ENCODE peak calls at places on chromosomes 3 and 15, in eight cellular contexts. J is MM.1S, P is Panc1, S is lung, D is heart left ventricle, F is AG04450, X is left lung, O is SJCRH30. I is an unnamed sample.

GRCh38 chr3:64345351-64345750 is 120.1 kb upstream of the PRICKLE2 start:
- DNase-seq in X (no peak), O (no peak), F (peak; percentile 36), D (no peak), S (peak; percentile 45), P (no peak), J (no peak), I (no peak)

GRCh38 chr3:46276497-46277099 is 34.3 kb downstream of the CCR3 start:
- DNase-seq in S (peak; percentile 73), F (no peak), P (peak; percentile 17), D (peak; percentile 56), O (peak; percentile 5), J (peak; percentile 81), X (peak; percentile 78), I (peak; percentile 50)

GRCh38 chr15:33296856-33297255 is 13.9 kb upstream of the RYR3 start:
- DNase-seq in F (no peak), S (no peak), X (no peak), J (no peak), D (no peak), P (no peak), O (no peak), I (peak; percentile 17)

GRCh38 chr3:159319156-159319555 is 517.3 kb downstream of the MFSD1 start:
- DNase-seq in P (no peak), J (no peak), D (no peak), F (no peak), O (no peak), S (no peak), X (no peak), I (no peak)

GRCh38 chr3:149239357-149239936 is 17.8 kb upstream of the CP start:
- DNase-seq in F (no peak), P (no peak), X (no peak), J (no peak), O (no peak), D (no peak), S (no peak), I (no peak)

GRCh38 chr3:171791695-171792082 is 18.6 kb downstream of the PLD1 start:
- DNase-seq in J (no peak), O (no peak), S (no peak), P (no peak), D (no peak), X (no peak), F (no peak), I (no peak)

GRCh38 chr3:144756704-144757440 is 785.2 kb downstream of the DIPK2A start:
- DNase-seq in O (no peak), J (no peak), P (no peak), F (no peak), D (no peak), X (no peak), S (no peak), I (no peak)

GRCh38 chr15:36682091-36682490 is 102.7 kb downstream of the CDIN1 start:
- DNase-seq in J (no peak), P (no peak), O (no peak), S (no peak), F (no peak), D (no peak), X (no peak), I (no peak)

GRCh38 chr3:119380697-119381096 is 82.7 kb downstream of the TMEM39A start:
- DNase-seq in D (no peak), P (no peak), F (no peak), O (peak; percentile 38), X (no peak), J (no peak), S (no peak), I (no peak)

GRCh38 chr3:18300916-18301315 is 124.2 kb downstream of the SATB1 start:
- DNase-seq in F (no peak), S (no peak), J (no peak), O (no peak), X (no peak), P (no peak), D (no peak), I (no peak)

GRCh38 chr3:151777880-151778279 is 36.0 kb upstream of the AADAC start:
- DNase-seq in F (no peak), O (no peak), D (no peak), J (no peak), X (no peak), P (no peak), S (no peak), I (no peak)

GRCh38 chr15:59327942-59328341 is 44.7 kb downstream of the MYO1E start:
- DNase-seq in D (no peak), F (no peak), O (no peak), J (no peak), P (no peak), S (no peak), X (no peak), I (no peak)

GRCh38 chr3:157231071-157231470 is 71.1 kb upstream of the CCNL1 start:
- DNase-seq in F (no peak), S (no peak), J (no peak), O (no peak), D (no peak), P (no peak), X (no peak), I (no peak)

GRCh38 chr3:51340989-51341636 is 44.0 kb upstream of the MANF start:
- DNase-seq in P (no peak), D (no peak), O (peak; percentile 47), S (no peak), X (no peak), J (no peak), F (no peak), I (no peak)

GRCh38 chr3:140288575-140288974 is 353.6 kb downstream of the CLSTN2 start:
- DNase-seq in J (no peak), S (no peak), F (no peak), X (no peak), P (no peak), D (no peak), O (no peak), I (no peak)

GRCh38 chr3:64443553-64444331 is 218.5 kb upstream of the PRICKLE2 start:
- DNase-seq in F (no peak), X (no peak), S (no peak), P (no peak), D (no peak), O (no peak), J (no peak), I (no peak)

GRCh38 chr3:53092942-53093341 is 37.3 kb downstream of the RFT1 start:
- DNase-seq in F (no peak), P (no peak), S (no peak), O (no peak), D (no peak), J (no peak), X (no peak), I (no peak)

GRCh38 chr3:48428863-48429415 is 947 bp downstream of the PLXNB1 start:
- DNase-seq in J (no peak), O (peak; percentile 47), F (no peak), S (no peak), P (no peak), D (peak; percentile 45), X (no peak), I (peak; percentile 42)

GRCh38 chr3:15333099-15333956 is 942 bp upstream of the SH3BP5 start:
- DNase-seq in F (no peak), S (no peak), P (no peak), J (peak; percentile 12), X (no peak), D (no peak), O (no peak), I (no peak)
- H3K4me3 ChIP-seq in F (no peak overlapping the region), S (no peak overlapping the region), P (peak overlapping the region; percentile 66), J (no peak overlapping the region), X (peak overlapping the region; percentile 88), D (peak overlapping the region; percentile 91), O (peak overlapping the region; percentile 91), I (no peak overlapping the region)

DNA sequence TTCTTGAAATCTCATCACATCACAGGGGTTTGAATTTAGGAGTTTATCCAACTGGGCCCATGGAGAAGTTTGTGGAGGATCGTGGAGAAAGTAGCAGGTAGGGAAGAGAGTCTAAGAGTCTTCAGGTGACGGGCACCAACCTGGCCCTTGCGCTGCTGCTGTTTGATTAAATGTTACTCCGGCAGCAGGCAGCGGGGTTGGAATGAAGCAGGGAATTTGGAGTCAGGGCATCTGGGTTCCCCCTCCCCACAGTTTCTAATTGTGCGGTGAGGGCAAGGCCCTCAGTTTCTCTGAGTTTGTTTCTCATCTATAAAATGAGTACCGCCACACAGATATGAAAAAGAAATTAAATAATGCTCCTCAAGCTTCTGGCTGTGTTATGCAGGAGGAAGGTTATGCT is 182.9 kb upstream of the RGMA start:
- DNase-seq in S (no peak), D (no peak), J (no peak), P (no peak), F (no peak), X (no peak), O (no peak), I (no peak)
- H3K9me3 ChIP-seq in S (peaks cover 7% of the 10 kb centered on the region), D (peaks cover 16% of the 10 kb centered on the region), J (no peaks in the 10 kb centered on the region), P (no peaks in the 10 kb centered on the region), F (peaks cover 69% of the 10 kb centered on the region), X (no peaks in the 10 kb centered on the region), O (no peaks in the 10 kb centered on the region), I (no peaks in the 10 kb centered on the region)

DNA sequence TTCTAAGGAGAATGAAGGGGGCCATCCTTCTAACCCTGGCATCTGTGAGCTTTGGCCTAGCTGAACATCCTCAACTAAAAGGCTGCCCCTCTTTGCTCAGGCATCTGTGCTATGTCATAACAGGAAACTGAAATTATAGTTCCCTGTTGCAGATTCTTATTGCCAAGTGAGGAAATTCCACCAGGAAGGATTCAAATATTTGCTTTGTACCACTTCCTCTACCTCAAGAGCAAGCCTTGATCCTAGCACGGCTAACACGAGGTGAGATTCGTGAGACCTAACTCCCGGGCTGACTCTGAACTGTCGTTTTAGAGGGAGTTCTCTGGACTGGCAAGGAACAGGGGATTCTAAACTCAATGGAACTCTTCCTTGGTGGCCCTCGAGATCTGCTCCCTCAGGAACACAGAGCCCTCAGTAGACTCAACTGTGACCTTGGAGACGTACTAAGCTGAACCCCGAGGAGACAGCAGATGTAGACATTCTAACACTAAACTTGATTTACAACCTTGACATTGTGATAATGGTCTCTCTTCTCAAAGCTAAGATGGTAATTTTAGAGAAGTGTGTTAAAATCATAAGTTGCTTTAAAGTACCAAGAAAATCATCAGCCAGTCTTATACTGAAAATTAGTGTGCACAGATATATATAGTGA is 4.2 kb downstream of the SPG21 start:
- DNase-seq in F (no peak), X (no peak), S (peak; percentile 49), P (no peak), O (no peak), D (no peak), J (no peak), I (no peak)
- H3K4me3 ChIP-seq in F (no peak overlapping the region), X (no peak overlapping the region), S (no peak overlapping the region), P (no peak overlapping the region), O (no peak overlapping the region), D (no peak overlapping the region), J (no peak overlapping the region), I (no peak overlapping the region)

GRCh38 chr15:68409736-68410370 is 22.1 kb downstream of the ITGA11 start:
- DNase-seq in X (no peak), J (no peak), P (no peak), D (no peak), S (no peak), O (no peak), F (no peak), I (no peak)

GRCh38 chr15:68412218-68412617 is 19.7 kb downstream of the ITGA11 start:
- DNase-seq in S (no peak), F (no peak), J (no peak), O (no peak), X (no peak), P (no peak), D (no peak), I (no peak)

GRCh38 chr15:68411735-68412134 is 20.2 kb downstream of the ITGA11 start:
- DNase-seq in J (no peak), D (no peak), X (no peak), S (no peak), F (no peak), P (no peak), O (no peak), I (no peak)

GRCh38 chr15:68411276-68411675 is 20.7 kb downstream of the ITGA11 start:
- DNase-seq in O (no peak), D (no peak), S (no peak), J (no peak), F (no peak), P (no peak), X (no peak), I (peak; percentile 61)

GRCh38 chr15:68410466-68411200 is 21.3 kb downstream of the ITGA11 start:
- DNase-seq in F (no peak), P (no peak), J (no peak), S (no peak), O (no peak), D (peak; percentile 11), X (no peak), I (peak; percentile 38)
- H3K9me3 ChIP-seq in F (no peaks in the 10 kb centered on the region), P (no peaks in the 10 kb centered on the region), J (no peaks in the 10 kb centered on the region), S (no peaks in the 10 kb centered on the region), O (no peaks in the 10 kb centered on the region), D (no peaks in the 10 kb centered on the region), X (no peaks in the 10 kb centered on the region), I (no peaks in the 10 kb centered on the region)

I was measured in WERI-Rb-1.